ENCODE peak calls at places on chromosomes 16 and 17, in four cellular contexts. One of them, this sample, is unnamed.

GRCh38 chr17:10744509-10745000 is 14.7 kb upstream of the TMEM220 start:
- DNase-seq in AG09319: no peak
- DNase-seq in RWPE1: no peak
- DNase-seq in naive thymus-derived CD8-positive, alpha-beta T cell: peak
- DNase-seq in this sample: no peak

GRCh38 chr17:67359960-67360817 is 6.2 kb downstream of the PSMD12 start:
- DNase-seq in AG09319: no peak
- DNase-seq in RWPE1: no peak
- DNase-seq in naive thymus-derived CD8-positive, alpha-beta T cell: peak
- DNase-seq in this sample: no peak

GRCh38 chr17:74769266-74769855 is 6.8 kb downstream of the NAT9 start:
- DNase-seq in AG09319: no peak
- DNase-seq in RWPE1: no peak
- DNase-seq in naive thymus-derived CD8-positive, alpha-beta T cell: no peak
- DNase-seq in this sample: no peak

GRCh38 chr16:13767215-13767614 is 152.7 kb upstream of the ERCC4 start:
- DNase-seq in AG09319: no peak
- DNase-seq in RWPE1: no peak
- DNase-seq in naive thymus-derived CD8-positive, alpha-beta T cell: no peak
- DNase-seq in this sample: no peak

GRCh38 chr16:86353185-86353584 is 157.1 kb upstream of the FOXF1 start:
- DNase-seq in AG09319: no peak
- DNase-seq in RWPE1: peak
- DNase-seq in naive thymus-derived CD8-positive, alpha-beta T cell: no peak
- DNase-seq in this sample: no peak

GRCh38 chr17:50830298-50830697 is 5.1 kb upstream of the WFIKKN2 start:
- DNase-seq in AG09319: no peak
- DNase-seq in RWPE1: no peak
- DNase-seq in naive thymus-derived CD8-positive, alpha-beta T cell: no peak
- DNase-seq in this sample: no peak

GRCh38 chr16:17836868-17837602 is 366.3 kb upstream of the XYLT1 start:
- DNase-seq in AG09319: peak
- DNase-seq in RWPE1: peak
- DNase-seq in naive thymus-derived CD8-positive, alpha-beta T cell: no peak
- DNase-seq in this sample: peak

GRCh38 chr17:15109608-15110007 is 155.5 kb downstream of the PMP22 start:
- DNase-seq in AG09319: no peak
- DNase-seq in RWPE1: no peak
- DNase-seq in naive thymus-derived CD8-positive, alpha-beta T cell: no peak
- DNase-seq in this sample: no peak

GRCh38 chr17:37719866-37720265 is 25.0 kb downstream of the HNF1B start:
- DNase-seq in AG09319: no peak
- DNase-seq in RWPE1: no peak
- DNase-seq in naive thymus-derived CD8-positive, alpha-beta T cell: no peak
- DNase-seq in this sample: no peak

GRCh38 chr17:31251618-31252328 is 45.3 kb downstream of the OMG start:
- DNase-seq in AG09319: no peak
- DNase-seq in RWPE1: no peak
- DNase-seq in naive thymus-derived CD8-positive, alpha-beta T cell: no peak
- DNase-seq in this sample: no peak

GRCh38 chr17:19426631-19427030 is 15.6 kb downstream of the RNF112 start:
- DNase-seq in AG09319: no peak
- DNase-seq in RWPE1: no peak
- DNase-seq in naive thymus-derived CD8-positive, alpha-beta T cell: no peak
- DNase-seq in this sample: no peak

GRCh38 chr17:44115585-44116415 is 7.6 kb downstream of the HDAC5 start:
- DNase-seq in AG09319: no peak
- DNase-seq in RWPE1: no peak
- DNase-seq in naive thymus-derived CD8-positive, alpha-beta T cell: no peak
- DNase-seq in this sample: no peak

GRCh38 chr17:38606646-38607611 is 1.2 kb upstream of the SRCIN1 start:
- DNase-seq in AG09319: no peak
- DNase-seq in RWPE1: no peak
- DNase-seq in naive thymus-derived CD8-positive, alpha-beta T cell: no peak
- DNase-seq in this sample: no peak

GRCh38 chr16:12609937-12610699 is 193.6 kb downstream of the CPPED1 start:
- DNase-seq in AG09319: no peak
- DNase-seq in RWPE1: no peak
- DNase-seq in naive thymus-derived CD8-positive, alpha-beta T cell: no peak
- DNase-seq in this sample: no peak

GRCh38 chr17:27153005-27153404 is 140.9 kb upstream of the WSB1 start:
- DNase-seq in AG09319: no peak
- DNase-seq in RWPE1: no peak
- DNase-seq in naive thymus-derived CD8-positive, alpha-beta T cell: no peak
- DNase-seq in this sample: no peak

GRCh38 chr17:75822119-75822799 is 21.9 kb downstream of the UNC13D start:
- DNase-seq in AG09319: no peak
- DNase-seq in RWPE1: no peak
- DNase-seq in naive thymus-derived CD8-positive, alpha-beta T cell: peak
- DNase-seq in this sample: no peak

GRCh38 chr17:37430051-37430591 is 23.4 kb downstream of the TADA2A start:
- DNase-seq in AG09319: no peak
- DNase-seq in RWPE1: peak
- DNase-seq in naive thymus-derived CD8-positive, alpha-beta T cell: no peak
- DNase-seq in this sample: peak

GRCh38 chr16:4369006-4369766 is 2.5 kb upstream of the VASN start:
- DNase-seq in AG09319: no peak
- DNase-seq in RWPE1: peak
- DNase-seq in naive thymus-derived CD8-positive, alpha-beta T cell: no peak
- DNase-seq in this sample: peak

GRCh38 chr17:81150379-81151038 is 14.8 kb upstream of the PVALEF start:
- DNase-seq in AG09319: no peak
- DNase-seq in RWPE1: no peak
- DNase-seq in naive thymus-derived CD8-positive, alpha-beta T cell: no peak
- DNase-seq in this sample: no peak

GRCh38 chr17:67008101-67008500 is 36.3 kb upstream of the CACNG1 start:
- DNase-seq in AG09319: no peak
- DNase-seq in RWPE1: no peak
- DNase-seq in naive thymus-derived CD8-positive, alpha-beta T cell: no peak
- DNase-seq in this sample: no peak

GRCh38 chr17:37698132-37698615 is 46.7 kb downstream of the HNF1B start:
- DNase-seq in AG09319: no peak
- DNase-seq in RWPE1: peak
- DNase-seq in naive thymus-derived CD8-positive, alpha-beta T cell: no peak
- DNase-seq in this sample: peak

GRCh38 chr16:84485255-84486010 is 19.0 kb downstream of the MEAK7 start:
- DNase-seq in AG09319: no peak
- DNase-seq in RWPE1: no peak
- DNase-seq in naive thymus-derived CD8-positive, alpha-beta T cell: no peak
- DNase-seq in this sample: no peak

GRCh38 chr17:8726951-8727555 is 17.6 kb downstream of the CCDC42 start:
- DNase-seq in AG09319: no peak
- DNase-seq in RWPE1: no peak
- DNase-seq in naive thymus-derived CD8-positive, alpha-beta T cell: no peak
- DNase-seq in this sample: no peak

GRCh38 chr16:66740533-66740932 is 10.9 kb downstream of the DYNC1LI2 start:
- DNase-seq in AG09319: no peak
- DNase-seq in RWPE1: no peak
- DNase-seq in naive thymus-derived CD8-positive, alpha-beta T cell: no peak
- DNase-seq in this sample: peak

GRCh38 chr17:70355185-70355584 is 185.9 kb downstream of the KCNJ2 start:
- DNase-seq in AG09319: no peak
- DNase-seq in RWPE1: no peak
- DNase-seq in naive thymus-derived CD8-positive, alpha-beta T cell: no peak
- DNase-seq in this sample: no peak

GRCh38 chr16:59440502-59440901 is 706.4 kb upstream of the GOT2 start:
- DNase-seq in AG09319: no peak
- DNase-seq in RWPE1: no peak
- DNase-seq in naive thymus-derived CD8-positive, alpha-beta T cell: no peak
- DNase-seq in this sample: no peak

GRCh38 chr17:80438806-80439205 is 23.8 kb downstream of the ENDOV start:
- DNase-seq in AG09319: no peak
- DNase-seq in RWPE1: no peak
- DNase-seq in naive thymus-derived CD8-positive, alpha-beta T cell: no peak
- DNase-seq in this sample: no peak

GRCh38 chr17:2598166-2598565 is 4.7 kb downstream of the PAFAH1B1 start:
- DNase-seq in AG09319: no peak
- DNase-seq in RWPE1: peak
- DNase-seq in naive thymus-derived CD8-positive, alpha-beta T cell: no peak
- DNase-seq in this sample: no peak

GRCh38 chr17:78745407-78746088 is 36.5 kb downstream of the CYTH1 start:
- DNase-seq in AG09319: no peak
- DNase-seq in RWPE1: no peak
- DNase-seq in naive thymus-derived CD8-positive, alpha-beta T cell: peak
- DNase-seq in this sample: no peak

This sample was measured in epithelial cell of prostate.